ENCODE peak calls at places on chromosome 18, in five cellular contexts. One of them, this sample, is unnamed.

GRCh38 chr18:63505566-63506335 is 29.0 kb downstream of the SERPINB5 start:
- DNase-seq in PC-3: peak; percentile 75
- DNase-seq in GM23248: peak; percentile 53
- DNase-seq in SK-N-SH: peak; percentile 16
- DNase-seq in neural progenitor cell: peak; percentile 61
- DNase-seq in this sample: peak; percentile 30

GRCh38 chr18:59900222-59901128 is 679 bp downstream of the PMAIP1 start:
- DNase-seq in GM23248: peak; percentile 71
- DNase-seq in neural progenitor cell: peak; percentile 70
- DNase-seq in SK-N-SH: peak; percentile 68
- DNase-seq in PC-3: peak; percentile 70
- DNase-seq in this sample: peak; percentile 68

GRCh38 chr18:58887613-58887963 is 22.9 kb downstream of the ZNF532 start:
- DNase-seq in neural progenitor cell: no peak
- DNase-seq in GM23248: no peak
- DNase-seq in SK-N-SH: no peak
- DNase-seq in PC-3: peak; percentile 84
- DNase-seq in this sample: peak; percentile 77

GRCh38 chr18:7908686-7909299 is 341.7 kb downstream of the PTPRM start:
- DNase-seq in SK-N-SH: no peak
- DNase-seq in PC-3: peak; percentile 69
- DNase-seq in GM23248: no peak
- DNase-seq in neural progenitor cell: no peak
- DNase-seq in this sample: no peak

GRCh38 chr18:21593540-21594257 is 6.8 kb downstream of the ESCO1 start:
- DNase-seq in neural progenitor cell: no peak
- DNase-seq in GM23248: no peak
- DNase-seq in SK-N-SH: no peak
- DNase-seq in PC-3: no peak
- DNase-seq in this sample: no peak

GRCh38 chr18:36419188-36419912 is 121.8 kb downstream of the FHOD3 start:
- DNase-seq in PC-3: no peak
- DNase-seq in SK-N-SH: no peak
- DNase-seq in GM23248: no peak
- DNase-seq in neural progenitor cell: no peak
- DNase-seq in this sample: no peak

GRCh38 chr18:11995445-11996189 is 14.3 kb downstream of the IMPA2 start:
- DNase-seq in SK-N-SH: peak; percentile 74
- DNase-seq in GM23248: peak; percentile 84
- DNase-seq in PC-3: peak; percentile 81
- DNase-seq in neural progenitor cell: peak; percentile 80
- DNase-seq in this sample: peak; percentile 55

GRCh38 chr18:2847341-2848144 is 737 bp downstream of the EMILIN2 start:
- DNase-seq in SK-N-SH: peak; percentile 72
- DNase-seq in GM23248: peak; percentile 68
- DNase-seq in PC-3: no peak
- DNase-seq in neural progenitor cell: peak; percentile 73
- DNase-seq in this sample: no peak

GRCh38 chr18:75745147-75745546 is 317.6 kb upstream of the SMIM21 start:
- DNase-seq in GM23248: no peak
- DNase-seq in PC-3: peak; percentile 13
- DNase-seq in SK-N-SH: no peak
- DNase-seq in neural progenitor cell: no peak
- DNase-seq in this sample: no peak
- H2AFZ ChIP-seq in GM23248: no peak overlapping the region
- H2AFZ ChIP-seq in PC-3: no peak overlapping the region
- H2AFZ ChIP-seq in SK-N-SH: no peak overlapping the region
- H2AFZ ChIP-seq in neural progenitor cell: no peak overlapping the region
- H2AFZ ChIP-seq in this sample: no peak overlapping the region

GRCh38 chr18:23105581-23106219 is 29.6 kb upstream of the CABLES1 start:
- DNase-seq in PC-3: peak; percentile 49
- DNase-seq in GM23248: no peak
- DNase-seq in SK-N-SH: no peak
- DNase-seq in neural progenitor cell: no peak
- DNase-seq in this sample: no peak
- H3F3A ChIP-seq in PC-3: no peaks in the 10 kb centered on the region
- H3F3A ChIP-seq in GM23248: peaks cover 25% of the 10 kb centered on the region
- H3F3A ChIP-seq in SK-N-SH: peaks cover 26% of the 10 kb centered on the region
- H3F3A ChIP-seq in neural progenitor cell: no peaks in the 10 kb centered on the region
- H3F3A ChIP-seq in this sample: no peaks in the 10 kb centered on the region

DNA sequence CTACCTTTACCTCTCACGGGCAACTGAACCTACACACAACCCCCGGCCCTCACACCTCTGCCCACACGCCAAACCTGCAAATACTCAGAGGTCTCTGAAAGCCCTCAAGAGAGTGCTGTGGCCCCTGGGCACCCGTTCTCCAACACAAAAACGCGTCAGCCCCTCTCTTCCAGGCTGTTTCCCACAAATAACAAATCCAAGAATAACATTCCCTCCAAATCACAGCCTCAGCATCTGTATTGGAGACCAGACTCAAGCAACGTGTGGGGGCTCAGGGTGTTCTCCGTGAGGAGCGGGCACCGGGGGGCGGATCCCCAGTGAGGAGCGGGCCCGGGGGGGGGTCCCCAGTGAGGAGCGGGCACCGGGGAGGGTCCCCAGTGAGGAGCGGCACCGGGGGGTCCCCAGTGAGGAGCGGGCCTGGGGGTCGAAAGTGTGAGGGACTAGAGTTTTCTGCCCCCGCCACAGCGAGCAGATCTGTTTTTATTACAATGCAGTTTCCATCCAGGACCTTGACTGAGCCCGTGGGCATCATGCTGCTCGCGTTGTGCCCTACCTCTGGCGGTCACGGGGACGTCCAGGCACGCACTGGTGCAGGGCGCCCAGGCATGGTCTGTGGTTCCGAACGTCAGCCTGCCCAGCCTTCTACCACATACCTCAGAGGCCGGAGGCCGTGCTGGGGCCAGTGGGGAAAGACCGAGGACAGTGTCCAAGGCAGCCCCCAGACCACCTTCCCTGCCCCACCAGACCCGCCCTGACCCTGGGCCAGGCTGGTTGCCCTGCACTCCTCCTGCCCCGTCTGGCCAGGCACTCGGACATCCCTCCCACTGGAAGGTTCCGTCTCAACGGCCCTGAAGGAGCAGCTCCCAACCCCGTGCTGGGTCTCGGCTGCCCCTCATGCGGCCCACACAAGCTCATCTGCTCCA is 33.1 kb downstream of the SLC66A2 start:
- DNase-seq in neural progenitor cell: no peak
- DNase-seq in SK-N-SH: no peak
- DNase-seq in GM23248: no peak
- DNase-seq in PC-3: no peak
- DNase-seq in this sample: no peak
- TF ChIP-seq EZH2phosphoT487 in neural progenitor cell: no peak
- TF ChIP-seq EZH2phosphoT487 in SK-N-SH: no peak
- TF ChIP-seq EZH2phosphoT487 in GM23248: no peak
- TF ChIP-seq EZH2phosphoT487 in PC-3: no peak
- TF ChIP-seq EZH2phosphoT487 in this sample: no peak

GRCh38 chr18:25465152-25465790 is 113.3 kb upstream of the ZNF521 start:
- DNase-seq in SK-N-SH: no peak
- DNase-seq in GM23248: no peak
- DNase-seq in PC-3: no peak
- DNase-seq in neural progenitor cell: peak; percentile 86
- DNase-seq in this sample: no peak
- H2AFZ ChIP-seq in SK-N-SH: no peak overlapping the region
- H2AFZ ChIP-seq in GM23248: no peak overlapping the region
- H2AFZ ChIP-seq in PC-3: no peak overlapping the region
- H2AFZ ChIP-seq in neural progenitor cell: no peak overlapping the region
- H2AFZ ChIP-seq in this sample: no peak overlapping the region

GRCh38 chr18:54222922-54223567 is 1.4 kb downstream of the MBD2 start:
- DNase-seq in neural progenitor cell: peak; percentile 16
- DNase-seq in GM23248: no peak
- DNase-seq in PC-3: no peak
- DNase-seq in SK-N-SH: no peak
- DNase-seq in this sample: peak; percentile 89
- H3F3A ChIP-seq in neural progenitor cell: peaks cover 7% of the 10 kb centered on the region
- H3F3A ChIP-seq in GM23248: peaks cover 24% of the 10 kb centered on the region
- H3F3A ChIP-seq in PC-3: no peaks in the 10 kb centered on the region
- H3F3A ChIP-seq in SK-N-SH: no peaks in the 10 kb centered on the region
- H3F3A ChIP-seq in this sample: peaks cover 21% of the 10 kb centered on the region

DNA sequence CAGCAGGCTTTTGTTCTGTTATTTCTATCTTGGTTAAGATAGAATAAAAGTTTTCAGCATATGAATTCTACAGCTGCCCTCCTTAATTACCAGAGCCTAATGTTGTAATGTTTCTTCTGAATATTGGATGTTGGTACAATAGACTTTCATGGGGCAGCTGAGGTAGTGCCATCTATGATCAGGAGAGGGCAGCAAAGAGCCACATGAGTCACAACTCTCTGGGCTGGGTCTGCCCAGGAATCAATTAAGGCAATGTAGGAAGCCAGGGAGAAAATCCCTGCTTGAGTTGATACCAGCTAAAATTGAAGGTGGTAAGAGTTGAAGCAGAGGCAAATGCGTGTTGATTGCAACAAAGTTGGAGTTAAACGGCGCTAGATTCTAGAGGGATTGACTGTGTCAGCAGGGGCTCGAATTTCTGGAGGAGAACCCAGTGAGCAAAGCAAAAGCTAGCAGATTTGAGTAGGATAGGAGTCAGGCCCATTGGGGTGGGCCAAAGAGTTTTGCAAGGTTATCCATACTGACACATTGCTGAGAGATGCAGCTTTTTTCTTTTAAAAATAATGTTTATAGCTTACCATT is 10.6 kb upstream of the MC5R start:
- DNase-seq in PC-3: peak; percentile 83
- DNase-seq in neural progenitor cell: peak; percentile 78
- DNase-seq in GM23248: peak; percentile 67
- DNase-seq in SK-N-SH: peak; percentile 77
- DNase-seq in this sample: peak; percentile 57
- TF ChIP-seq EZH2phosphoT487 in PC-3: no peak
- TF ChIP-seq EZH2phosphoT487 in neural progenitor cell: no peak
- TF ChIP-seq EZH2phosphoT487 in GM23248: no peak
- TF ChIP-seq EZH2phosphoT487 in SK-N-SH: no peak
- TF ChIP-seq EZH2phosphoT487 in this sample: no peak

GRCh38 chr18:57437782-57438668 is 2.9 kb downstream of the ONECUT2 start:
- DNase-seq in PC-3: peak; percentile 83
- DNase-seq in GM23248: peak; percentile 90
- DNase-seq in SK-N-SH: peak; percentile 90
- DNase-seq in neural progenitor cell: peak; percentile 97
- DNase-seq in this sample: no peak
- H2AFZ ChIP-seq in PC-3: peak overlapping the region; percentile 64
- H2AFZ ChIP-seq in GM23248: no peak overlapping the region
- H2AFZ ChIP-seq in SK-N-SH: peak overlapping the region; percentile 91
- H2AFZ ChIP-seq in neural progenitor cell: no peak overlapping the region
- H2AFZ ChIP-seq in this sample: no peak overlapping the region

GRCh38 chr18:9549405-9549804 is 65.0 kb downstream of the PPP4R1 start:
- DNase-seq in PC-3: peak; percentile 32
- DNase-seq in neural progenitor cell: no peak
- DNase-seq in SK-N-SH: no peak
- DNase-seq in GM23248: no peak
- DNase-seq in this sample: no peak
- H3F3A ChIP-seq in PC-3: no peaks in the 10 kb centered on the region
- H3F3A ChIP-seq in neural progenitor cell: no peaks in the 10 kb centered on the region
- H3F3A ChIP-seq in SK-N-SH: peaks cover 9% of the 10 kb centered on the region
- H3F3A ChIP-seq in GM23248: peaks cover 4% of the 10 kb centered on the region
- H3F3A ChIP-seq in this sample: no peaks in the 10 kb centered on the region

GRCh38 chr18:39241534-39241933 is 1675.9 kb upstream of the CELF4 start:
- DNase-seq in SK-N-SH: no peak
- DNase-seq in neural progenitor cell: no peak
- DNase-seq in PC-3: no peak
- DNase-seq in GM23248: no peak
- DNase-seq in this sample: no peak
- TF ChIP-seq EZH2phosphoT487 in SK-N-SH: no peak
- TF ChIP-seq EZH2phosphoT487 in neural progenitor cell: no peak
- TF ChIP-seq EZH2phosphoT487 in PC-3: no peak
- TF ChIP-seq EZH2phosphoT487 in GM23248: no peak
- TF ChIP-seq EZH2phosphoT487 in this sample: no peak

This sample was measured in MM.1S.